ENCODE peak calls at places on chromosomes 7 and 10, in eight cellular contexts. One of them, this sample, is unnamed.
A peak's percentile ranks its signal among the peaks of the same experiment; 100 is the strongest.

GRCh38 chr10:131692686-131693334 is 208.0 kb upstream of the PPP2R2D start:
- DNase-seq in KG1: no peak
- DNase-seq in stimulated activated CD8-positive, alpha-beta memory T cell treated with anti-CD3 and anti-CD28 coated beads, Interleukin-7, amount 100 ng/mL, for 1 hour: no peak
- DNase-seq in psoas muscle: no peak
- DNase-seq in CD4-positive, CD25-positive, alpha-beta regulatory T cell: no peak
- DNase-seq in iPS-NIHi11: no peak
- DNase-seq in aorta: peak; percentile 38
- DNase-seq in IMR-90: no peak
- DNase-seq in this sample: no peak

GRCh38 chr7:64463636-64464375 is 99.1 kb downstream of the ZNF680 start:
- DNase-seq in stimulated activated CD8-positive, alpha-beta memory T cell treated with anti-CD3 and anti-CD28 coated beads, Interleukin-7, amount 100 ng/mL, for 1 hour: no peak
- DNase-seq in iPS-NIHi11: no peak
- DNase-seq in CD4-positive, CD25-positive, alpha-beta regulatory T cell: peak; percentile 0
- DNase-seq in KG1: no peak
- DNase-seq in aorta: peak; percentile 90
- DNase-seq in IMR-90: peak; percentile 4
- DNase-seq in psoas muscle: peak; percentile 70
- DNase-seq in this sample: peak; percentile 38

GRCh38 chr10:97850446-97850845 is 803 bp downstream of the GOLGA7B start:
- DNase-seq in iPS-NIHi11: no peak
- DNase-seq in CD4-positive, CD25-positive, alpha-beta regulatory T cell: peak; percentile 59
- DNase-seq in stimulated activated CD8-positive, alpha-beta memory T cell treated with anti-CD3 and anti-CD28 coated beads, Interleukin-7, amount 100 ng/mL, for 1 hour: no peak
- DNase-seq in KG1: no peak
- DNase-seq in aorta: no peak
- DNase-seq in psoas muscle: no peak
- DNase-seq in IMR-90: no peak
- DNase-seq in this sample: no peak

GRCh38 chr7:24718431-24718831 is 38.8 kb downstream of the GSDME start:
- DNase-seq in psoas muscle: no peak
- DNase-seq in iPS-NIHi11: no peak
- DNase-seq in IMR-90: no peak
- DNase-seq in CD4-positive, CD25-positive, alpha-beta regulatory T cell: no peak
- DNase-seq in aorta: no peak
- DNase-seq in stimulated activated CD8-positive, alpha-beta memory T cell treated with anti-CD3 and anti-CD28 coated beads, Interleukin-7, amount 100 ng/mL, for 1 hour: no peak
- DNase-seq in KG1: no peak
- DNase-seq in this sample: no peak

GRCh38 chr7:98456851-98457250 is 56.0 kb upstream of the BAIAP2L1 start:
- DNase-seq in psoas muscle: no peak
- DNase-seq in CD4-positive, CD25-positive, alpha-beta regulatory T cell: no peak
- DNase-seq in iPS-NIHi11: no peak
- DNase-seq in aorta: no peak
- DNase-seq in KG1: no peak
- DNase-seq in IMR-90: no peak
- DNase-seq in stimulated activated CD8-positive, alpha-beta memory T cell treated with anti-CD3 and anti-CD28 coated beads, Interleukin-7, amount 100 ng/mL, for 1 hour: no peak
- DNase-seq in this sample: no peak

GRCh38 chr10:73647211-73647874 is 6.1 kb upstream of the MYOZ1 start:
- DNase-seq in iPS-NIHi11: peak; percentile 94
- DNase-seq in CD4-positive, CD25-positive, alpha-beta regulatory T cell: no peak
- DNase-seq in IMR-90: no peak
- DNase-seq in aorta: peak; percentile 88
- DNase-seq in KG1: no peak
- DNase-seq in psoas muscle: peak; percentile 78
- DNase-seq in stimulated activated CD8-positive, alpha-beta memory T cell treated with anti-CD3 and anti-CD28 coated beads, Interleukin-7, amount 100 ng/mL, for 1 hour: no peak
- DNase-seq in this sample: no peak

GRCh38 chr7:119132439-119132838 is 907.9 kb downstream of the ANKRD7 start:
- DNase-seq in IMR-90: no peak
- DNase-seq in KG1: no peak
- DNase-seq in psoas muscle: no peak
- DNase-seq in aorta: no peak
- DNase-seq in stimulated activated CD8-positive, alpha-beta memory T cell treated with anti-CD3 and anti-CD28 coated beads, Interleukin-7, amount 100 ng/mL, for 1 hour: no peak
- DNase-seq in iPS-NIHi11: no peak
- DNase-seq in CD4-positive, CD25-positive, alpha-beta regulatory T cell: no peak
- DNase-seq in this sample: no peak

GRCh38 chr10:1190052-1190395 is 133.8 kb downstream of the WDR37 start:
- DNase-seq in stimulated activated CD8-positive, alpha-beta memory T cell treated with anti-CD3 and anti-CD28 coated beads, Interleukin-7, amount 100 ng/mL, for 1 hour: no peak
- DNase-seq in IMR-90: no peak
- DNase-seq in aorta: no peak
- DNase-seq in psoas muscle: no peak
- DNase-seq in iPS-NIHi11: no peak
- DNase-seq in CD4-positive, CD25-positive, alpha-beta regulatory T cell: no peak
- DNase-seq in KG1: no peak
- DNase-seq in this sample: no peak

GRCh38 chr10:102629661-102630614 is 14.3 kb upstream of the TRIM8 start:
- DNase-seq in KG1: no peak
- DNase-seq in aorta: peak; percentile 73
- DNase-seq in psoas muscle: peak; percentile 59
- DNase-seq in IMR-90: peak; percentile 91
- DNase-seq in stimulated activated CD8-positive, alpha-beta memory T cell treated with anti-CD3 and anti-CD28 coated beads, Interleukin-7, amount 100 ng/mL, for 1 hour: no peak
- DNase-seq in CD4-positive, CD25-positive, alpha-beta regulatory T cell: no peak
- DNase-seq in iPS-NIHi11: peak; percentile 69
- DNase-seq in this sample: no peak

GRCh38 chr10:121601458-121601857 is 3.2 kb upstream of the FGFR2 start:
- DNase-seq in psoas muscle: no peak
- DNase-seq in stimulated activated CD8-positive, alpha-beta memory T cell treated with anti-CD3 and anti-CD28 coated beads, Interleukin-7, amount 100 ng/mL, for 1 hour: no peak
- DNase-seq in CD4-positive, CD25-positive, alpha-beta regulatory T cell: no peak
- DNase-seq in aorta: no peak
- DNase-seq in iPS-NIHi11: no peak
- DNase-seq in IMR-90: no peak
- DNase-seq in KG1: no peak
- DNase-seq in this sample: no peak

GRCh38 chr7:139777304-139777890 is 401 bp downstream of the HIPK2 start:
- DNase-seq in aorta: peak; percentile 86
- DNase-seq in CD4-positive, CD25-positive, alpha-beta regulatory T cell: peak; percentile 38
- DNase-seq in KG1: no peak
- DNase-seq in psoas muscle: peak; percentile 69
- DNase-seq in IMR-90: no peak
- DNase-seq in iPS-NIHi11: peak; percentile 68
- DNase-seq in stimulated activated CD8-positive, alpha-beta memory T cell treated with anti-CD3 and anti-CD28 coated beads, Interleukin-7, amount 100 ng/mL, for 1 hour: peak; percentile 21
- DNase-seq in this sample: no peak

GRCh38 chr7:134421998-134422397 is 36.9 kb downstream of the AKR1B1 start:
- DNase-seq in aorta: no peak
- DNase-seq in psoas muscle: no peak
- DNase-seq in iPS-NIHi11: no peak
- DNase-seq in CD4-positive, CD25-positive, alpha-beta regulatory T cell: no peak
- DNase-seq in IMR-90: no peak
- DNase-seq in stimulated activated CD8-positive, alpha-beta memory T cell treated with anti-CD3 and anti-CD28 coated beads, Interleukin-7, amount 100 ng/mL, for 1 hour: no peak
- DNase-seq in KG1: no peak
- DNase-seq in this sample: no peak

GRCh38 chr10:60731134-60731883 is 47.0 kb upstream of the CDK1 start:
- DNase-seq in CD4-positive, CD25-positive, alpha-beta regulatory T cell: peak; percentile 41
- DNase-seq in aorta: no peak
- DNase-seq in psoas muscle: no peak
- DNase-seq in KG1: peak; percentile 4
- DNase-seq in IMR-90: no peak
- DNase-seq in stimulated activated CD8-positive, alpha-beta memory T cell treated with anti-CD3 and anti-CD28 coated beads, Interleukin-7, amount 100 ng/mL, for 1 hour: no peak
- DNase-seq in iPS-NIHi11: no peak
- DNase-seq in this sample: no peak

GRCh38 chr7:97307521-97308108 is 190.1 kb downstream of the SDHAF3 start:
- DNase-seq in stimulated activated CD8-positive, alpha-beta memory T cell treated with anti-CD3 and anti-CD28 coated beads, Interleukin-7, amount 100 ng/mL, for 1 hour: no peak
- DNase-seq in CD4-positive, CD25-positive, alpha-beta regulatory T cell: no peak
- DNase-seq in psoas muscle: no peak
- DNase-seq in KG1: no peak
- DNase-seq in IMR-90: peak; percentile 0
- DNase-seq in aorta: no peak
- DNase-seq in iPS-NIHi11: no peak
- DNase-seq in this sample: no peak

GRCh38 chr10:75987610-75988009 is 556.2 kb downstream of the LRMDA start:
- DNase-seq in stimulated activated CD8-positive, alpha-beta memory T cell treated with anti-CD3 and anti-CD28 coated beads, Interleukin-7, amount 100 ng/mL, for 1 hour: no peak
- DNase-seq in IMR-90: no peak
- DNase-seq in CD4-positive, CD25-positive, alpha-beta regulatory T cell: no peak
- DNase-seq in KG1: no peak
- DNase-seq in iPS-NIHi11: no peak
- DNase-seq in aorta: no peak
- DNase-seq in psoas muscle: no peak
- DNase-seq in this sample: no peak

GRCh38 chr10:8407561-8408021 is 353.1 kb downstream of the GATA3 start:
- DNase-seq in aorta: no peak
- DNase-seq in psoas muscle: no peak
- DNase-seq in CD4-positive, CD25-positive, alpha-beta regulatory T cell: no peak
- DNase-seq in KG1: no peak
- DNase-seq in iPS-NIHi11: no peak
- DNase-seq in stimulated activated CD8-positive, alpha-beta memory T cell treated with anti-CD3 and anti-CD28 coated beads, Interleukin-7, amount 100 ng/mL, for 1 hour: no peak
- DNase-seq in IMR-90: no peak
- DNase-seq in this sample: no peak